ENCODE peak calls at places on chromosomes 5 and 9, in ten cellular contexts. P is cerebellar nuclear complex; Y is AG08395; A is AG09319; N is H54; D is GM20000; G is HEK293T; B is COR-L47; S is stimulated activated CD8-positive, alpha-beta memory T cell treated with anti-CD3 and anti-CD28 coated beads, Interleukin-4, amount 100 ng/mL, for 1 hour; K is NCI-H146. R is an unnamed sample.

GRCh38 chr5:107127906-107128305 is 542.8 kb downstream of the EFNA5 start:
- DNase-seq in Y (no peak), G (no peak), P (no peak), N (no peak), S (no peak), D (no peak), K (no peak), A (no peak), B (no peak), R (no peak)

GRCh38 chr9:128244443-128245226 is 31.2 kb downstream of the GOLGA2 start:
- DNase-seq in A (peak), K (no peak), B (no peak), P (no peak), Y (peak), G (no peak), S (no peak), N (no peak), D (peak), R (no peak)

GRCh38 chr9:3875371-3876132 is 349.8 kb upstream of the RFX3 start:
- DNase-seq in K (no peak), D (no peak), B (no peak), Y (no peak), A (peak), S (no peak), N (peak), P (no peak), G (no peak), R (no peak)

GRCh38 chr9:108565651-108566378 is 290.0 kb downstream of the ACTL7B start:
- DNase-seq in P (no peak), K (peak), Y (peak), A (peak), G (peak), B (peak), D (peak), N (peak), S (no peak), R (no peak)

GRCh38 chr9:78614892-78615291 is 318.0 kb downstream of the PSAT1 start:
- DNase-seq in B (no peak), N (no peak), P (no peak), Y (no peak), K (no peak), S (no peak), G (no peak), D (no peak), A (no peak), R (no peak)

GRCh38 chr9:108924436-108924835 is 9.5 kb downstream of the ELP1 start:
- DNase-seq in B (no peak), D (no peak), S (no peak), A (no peak), P (no peak), G (no peak), Y (no peak), N (no peak), K (no peak), R (no peak)

GRCh38 chr5:60677831-60678664 is 21.9 kb downstream of the DEPDC1B start:
- DNase-seq in B (peak), P (no peak), A (peak), S (no peak), N (no peak), Y (peak), G (peak), D (peak), K (peak), R (no peak)

GRCh38 chr9:18928711-18929110 is 104.3 kb downstream of the SAXO1 start:
- DNase-seq in Y (no peak), A (no peak), N (no peak), D (no peak), S (no peak), P (no peak), K (no peak), B (no peak), G (no peak), R (no peak)

GRCh38 chr5:60613826-60614225 is 86.1 kb downstream of the DEPDC1B start:
- DNase-seq in P (no peak), G (no peak), D (no peak), B (no peak), A (no peak), S (no peak), Y (no peak), K (no peak), N (no peak), R (no peak)

GRCh38 chr5:67311208-67311607 is 114.6 kb upstream of the CD180 start:
- DNase-seq in N (no peak), A (no peak), D (no peak), K (no peak), B (no peak), G (no peak), S (no peak), P (no peak), Y (no peak), R (no peak)

GRCh38 chr9:18896531-18897179 is 136.4 kb downstream of the SAXO1 start:
- DNase-seq in P (no peak), K (peak), Y (no peak), B (no peak), N (no peak), D (no peak), A (no peak), G (no peak), S (no peak), R (no peak)

GRCh38 chr5:141811287-141812155 is 66.7 kb downstream of the PCDH1 start:
- DNase-seq in Y (peak), G (peak), A (no peak), P (peak), N (peak), D (peak), S (no peak), K (peak), B (peak), R (peak)

GRCh38 chr5:78779771-78780616 is 131.4 kb upstream of the LHFPL2 start:
- DNase-seq in Y (peak), G (peak), B (no peak), K (no peak), D (no peak), A (no peak), P (no peak), N (peak), S (no peak), R (no peak)

GRCh38 chr9:69671291-69671903 is 774 bp downstream of the APBA1 start:
- DNase-seq in G (no peak), B (no peak), K (no peak), D (no peak), P (peak), A (no peak), Y (no peak), N (no peak), S (no peak), R (no peak)

GRCh38 chr5:32326216-32326772 is 13.6 kb upstream of the MTMR12 start:
- DNase-seq in D (no peak), S (no peak), Y (peak), N (no peak), B (no peak), P (no peak), K (peak), A (no peak), G (no peak), R (no peak)

GRCh38 chr5:147939431-147940114 is 33.2 kb upstream of the C5orf46 start:
- DNase-seq in A (no peak), G (no peak), K (no peak), P (no peak), N (peak), B (no peak), Y (no peak), S (no peak), D (no peak), R (no peak)

GRCh38 chr9:70031141-70031545 is 12.5 kb upstream of the MAMDC2 start:
- DNase-seq in B (no peak), Y (no peak), S (no peak), G (no peak), K (no peak), D (no peak), P (no peak), N (peak), A (no peak), R (no peak)

GRCh38 chr5:103774736-103775135 is 212.1 kb upstream of the NUDT12 start:
- DNase-seq in P (no peak), Y (no peak), A (no peak), B (no peak), K (no peak), N (peak), S (no peak), D (no peak), G (no peak), R (no peak)

GRCh38 chr5:120402606-120403005 is 61.5 kb upstream of the PRR16 start:
- DNase-seq in S (no peak), N (no peak), Y (no peak), B (no peak), D (no peak), A (no peak), K (no peak), G (no peak), P (no peak), R (no peak)

GRCh38 chr9:96020822-96021615 is 145.5 kb downstream of the ERCC6L2 start:
- DNase-seq in G (no peak), Y (peak), P (no peak), D (peak), K (no peak), A (no peak), B (peak), N (no peak), S (no peak), R (peak)

GRCh38 chr5:14265574-14265973 is 122.4 kb downstream of the TRIO start:
- DNase-seq in G (no peak), S (no peak), A (no peak), B (no peak), Y (peak), N (peak), P (no peak), D (no peak), K (no peak), R (no peak)

GRCh38 chr9:107039546-107039945 is 176.6 kb downstream of the ZNF462 start:
- DNase-seq in S (no peak), G (no peak), A (no peak), N (no peak), D (no peak), P (no peak), B (peak), Y (peak), K (peak), R (no peak)

GRCh38 chr5:55429221-55429620 is 105.5 kb downstream of the PLPP1 start:
- DNase-seq in K (no peak), D (no peak), S (no peak), P (no peak), G (no peak), A (no peak), Y (no peak), N (no peak), B (no peak), R (no peak)

GRCh38 chr9:6428940-6429889 is 16.2 kb downstream of the UHRF2 start:
- DNase-seq in K (no peak), D (peak), B (no peak), P (no peak), A (no peak), Y (no peak), S (no peak), N (no peak), G (no peak), R (no peak)

GRCh38 chr5:125870271-125870670 is 552.9 kb upstream of the GRAMD2B start:
- DNase-seq in K (peak), B (no peak), S (no peak), N (no peak), P (no peak), A (peak), D (no peak), Y (peak), G (no peak), R (no peak)

GRCh38 chr9:137878146-137878941 is 762 bp downstream of the CACNA1B start:
- DNase-seq in S (no peak), G (peak), P (no peak), B (no peak), K (peak), D (peak), N (no peak), A (no peak), Y (peak), R (peak)

GRCh38 chr9:68949271-68950000 is 64.5 kb downstream of the PRKACG start:
- DNase-seq in B (no peak), P (no peak), D (no peak), G (no peak), K (no peak), N (no peak), Y (no peak), A (no peak), S (no peak), R (no peak)

GRCh38 chr5:110865400-110866094 is 126.7 kb downstream of the SLC25A46 start:
- DNase-seq in K (peak), N (peak), Y (peak), B (no peak), G (peak), P (no peak), D (peak), S (no peak), A (no peak), R (no peak)

GRCh38 chr5:177435847-177436536 is 9.5 kb downstream of the GRK6 start:
- DNase-seq in K (no peak), Y (no peak), P (no peak), D (no peak), N (no peak), S (no peak), B (no peak), A (no peak), G (no peak), R (no peak)

GRCh38 chr9:136316896-136317676 is 10.3 kb upstream of the GPSM1 start:
- DNase-seq in K (no peak), D (no peak), G (no peak), A (no peak), B (no peak), Y (no peak), S (no peak), N (no peak), P (no peak), R (no peak)

GRCh38 chr9:84317563-84317962 is 23.0 kb downstream of the SLC28A3 start:
- DNase-seq in B (no peak), A (no peak), S (no peak), G (no peak), K (no peak), Y (no peak), P (no peak), N (no peak), D (peak), R (no peak)

GRCh38 chr5:128264567-128264966 is 181.0 kb downstream of the SLC12A2 start:
- DNase-seq in B (peak), S (no peak), N (no peak), K (no peak), D (no peak), G (no peak), Y (no peak), A (no peak), P (no peak), R (no peak)

GRCh38 chr5:88883059-88883565 is at the start of gene MEF2C:
- DNase-seq in N (peak), Y (peak), A (peak), G (peak), D (peak), B (peak), S (no peak), K (peak), P (peak), R (peak)

GRCh38 chr5:180364306-180364856 is 11.2 kb upstream of the GFPT2 start:
- DNase-seq in K (no peak), S (no peak), G (no peak), D (no peak), A (no peak), P (no peak), Y (no peak), N (no peak), B (no peak), R (no peak)

GRCh38 chr5:96538831-96539250 is 105.8 kb upstream of the PCSK1 start:
- DNase-seq in K (no peak), S (no peak), G (no peak), P (no peak), D (no peak), B (no peak), Y (no peak), A (no peak), N (no peak), R (no peak)

GRCh38 chr9:94139672-94140417 is 55.6 kb downstream of the PTPDC1 start:
- DNase-seq in S (no peak), N (peak), K (no peak), Y (peak), A (peak), D (no peak), G (no peak), B (no peak), P (peak), R (no peak)